ENCODE peak calls at places on chromosome 3, in four cellular contexts. One of them, this sample, is unnamed.
A peak's percentile ranks its signal among the peaks of the same experiment; 100 is the strongest.

GRCh38 chr3:114624047-114624445 is 330.2 kb downstream of the TIGIT start:
- DNase-seq in GM12878: no peak
- DNase-seq in K562: no peak
- DNase-seq in A549: no peak
- DNase-seq in this sample: peak; percentile 71

GRCh38 chr3:150407051-150407817 is 864 bp upstream of the TSC22D2 start:
- DNase-seq in GM12878: no peak
- DNase-seq in A549: no peak
- DNase-seq in K562: peak; percentile 46
- DNase-seq in this sample: peak; percentile 22

GRCh38 chr3:135516143-135516542 is 449.4 kb upstream of the PPP2R3A start:
- DNase-seq in GM12878: no peak
- DNase-seq in A549: no peak
- DNase-seq in K562: peak; percentile 8
- DNase-seq in this sample: peak; percentile 41

GRCh38 chr3:46713898-46714552 is 3.6 kb downstream of the PRSS50 start:
- DNase-seq in GM12878: peak; percentile 71
- DNase-seq in K562: no peak
- DNase-seq in A549: no peak
- DNase-seq in this sample: no peak

GRCh38 chr3:48402281-48402732 is 27.6 kb downstream of the PLXNB1 start:
- DNase-seq in GM12878: no peak
- DNase-seq in K562: peak; percentile 6
- DNase-seq in A549: no peak
- DNase-seq in this sample: peak; percentile 92

GRCh38 chr3:141076821-141077571 is 25.8 kb downstream of the SPSB4 start:
- DNase-seq in A549: no peak
- DNase-seq in K562: no peak
- DNase-seq in GM12878: no peak
- DNase-seq in this sample: peak; percentile 52

GRCh38 chr3:39126532-39127071 is 19.1 kb downstream of the TTC21A start:
- DNase-seq in K562: peak; percentile 68
- DNase-seq in GM12878: no peak
- DNase-seq in A549: no peak
- DNase-seq in this sample: peak; percentile 65

GRCh38 chr3:52670621-52671521 is 14.8 kb downstream of the PBRM1 start:
- DNase-seq in K562: peak; percentile 47
- DNase-seq in GM12878: peak; percentile 77
- DNase-seq in A549: peak; percentile 55
- DNase-seq in this sample: peak; percentile 100

GRCh38 chr3:194773216-194773615 is 87.5 kb downstream of the FAM43A start:
- DNase-seq in GM12878: no peak
- DNase-seq in K562: no peak
- DNase-seq in A549: no peak
- DNase-seq in this sample: no peak

GRCh38 chr3:9491506-9491905 is 62.1 kb downstream of the LHFPL4 start:
- DNase-seq in K562: no peak
- DNase-seq in GM12878: no peak
- DNase-seq in A549: no peak
- DNase-seq in this sample: no peak

GRCh38 chr3:53153267-53153823 is 7.7 kb upstream of the PRKCD start:
- DNase-seq in GM12878: no peak
- DNase-seq in A549: no peak
- DNase-seq in K562: no peak
- DNase-seq in this sample: no peak

GRCh38 chr3:104596551-104596950 is 770.2 kb upstream of the ALCAM start:
- DNase-seq in K562: no peak
- DNase-seq in A549: peak; percentile 13
- DNase-seq in GM12878: peak; percentile 20
- DNase-seq in this sample: peak; percentile 67

GRCh38 chr3:71447803-71448202 is 135.7 kb downstream of the FOXP1 start:
- DNase-seq in GM12878: no peak
- DNase-seq in A549: no peak
- DNase-seq in K562: no peak
- DNase-seq in this sample: peak; percentile 46

GRCh38 chr3:193874997-193875593 is 260.9 kb upstream of the HES1 start:
- DNase-seq in A549: no peak
- DNase-seq in GM12878: no peak
- DNase-seq in K562: no peak
- DNase-seq in this sample: no peak

GRCh38 chr3:57512174-57512573 is 32.0 kb downstream of the DNAH12 start:
- DNase-seq in GM12878: no peak
- DNase-seq in K562: no peak
- DNase-seq in A549: no peak
- DNase-seq in this sample: peak; percentile 43

GRCh38 chr3:17810759-17811158 is 68.3 kb upstream of the TBC1D5 start:
- DNase-seq in GM12878: no peak
- DNase-seq in A549: no peak
- DNase-seq in K562: peak; percentile 24
- DNase-seq in this sample: peak; percentile 37

GRCh38 chr3:128257632-128258031 is 104.4 kb downstream of the EEFSEC start:
- DNase-seq in GM12878: no peak
- DNase-seq in A549: no peak
- DNase-seq in K562: no peak
- DNase-seq in this sample: no peak

GRCh38 chr3:148742127-148742526 is 44.4 kb downstream of the AGTR1 start:
- DNase-seq in GM12878: no peak
- DNase-seq in A549: no peak
- DNase-seq in K562: no peak
- DNase-seq in this sample: no peak

GRCh38 chr3:69444980-69445379 is 59.1 kb upstream of the FRMD4B start:
- DNase-seq in K562: no peak
- DNase-seq in GM12878: no peak
- DNase-seq in A549: no peak
- DNase-seq in this sample: peak; percentile 13

GRCh38 chr3:73624363-73625123 is at the start of gene PDZRN3:
- DNase-seq in GM12878: no peak
- DNase-seq in A549: no peak
- DNase-seq in K562: no peak
- DNase-seq in this sample: peak; percentile 82

GRCh38 chr3:12875857-12876451 is 34.6 kb upstream of the RPL32 start:
- DNase-seq in K562: peak; percentile 86
- DNase-seq in A549: no peak
- DNase-seq in GM12878: no peak
- DNase-seq in this sample: no peak

GRCh38 chr3:71690222-71690821 is 34.9 kb downstream of the EIF4E3 start:
- DNase-seq in GM12878: no peak
- DNase-seq in A549: no peak
- DNase-seq in K562: no peak
- DNase-seq in this sample: peak; percentile 76

GRCh38 chr3:113743006-113743639 is 2.9 kb downstream of the NAA50 start:
- DNase-seq in K562: no peak
- DNase-seq in GM12878: no peak
- DNase-seq in A549: no peak
- DNase-seq in this sample: no peak

GRCh38 chr3:126180477-126181397 is at the start of gene ALDH1L1:
- DNase-seq in GM12878: no peak
- DNase-seq in A549: no peak
- DNase-seq in K562: no peak
- DNase-seq in this sample: peak; percentile 6

GRCh38 chr3:117059054-117059989 is 349.7 kb downstream of the TUSC7 start:
- DNase-seq in GM12878: no peak
- DNase-seq in A549: peak; percentile 3
- DNase-seq in K562: no peak
- DNase-seq in this sample: peak; percentile 46

GRCh38 chr3:117892431-117892841 is 1142.2 kb downstream of the IGSF11 start:
- DNase-seq in K562: no peak
- DNase-seq in A549: no peak
- DNase-seq in GM12878: no peak
- DNase-seq in this sample: peak; percentile 75

GRCh38 chr3:13194285-13195209 is 121.3 kb upstream of the IQSEC1 start:
- DNase-seq in GM12878: no peak
- DNase-seq in A549: no peak
- DNase-seq in K562: no peak
- DNase-seq in this sample: no peak

GRCh38 chr3:134354612-134355275 is 19.5 kb downstream of the AMOTL2 start:
- DNase-seq in A549: no peak
- DNase-seq in GM12878: no peak
- DNase-seq in K562: no peak
- DNase-seq in this sample: no peak

GRCh38 chr3:127107491-127108375 is 85.2 kb upstream of the PRR23E start:
- DNase-seq in GM12878: no peak
- DNase-seq in K562: no peak
- DNase-seq in A549: no peak
- DNase-seq in this sample: no peak

GRCh38 chr3:42961633-42962032 is 17.5 kb upstream of the GASK1A start:
- DNase-seq in GM12878: no peak
- DNase-seq in A549: peak; percentile 6
- DNase-seq in K562: peak; percentile 48
- DNase-seq in this sample: peak; percentile 56

GRCh38 chr3:126245811-126246727 is 65.7 kb upstream of the ALDH1L1 start:
- DNase-seq in A549: peak; percentile 33
- DNase-seq in GM12878: no peak
- DNase-seq in K562: peak; percentile 32
- DNase-seq in this sample: peak; percentile 65

GRCh38 chr3:54132685-54133084 is 10.3 kb downstream of the CACNA2D3 start:
- DNase-seq in A549: no peak
- DNase-seq in K562: no peak
- DNase-seq in GM12878: no peak
- DNase-seq in this sample: no peak

GRCh38 chr3:16430717-16431630 is 82.5 kb downstream of the RFTN1 start:
- DNase-seq in GM12878: peak; percentile 75
- DNase-seq in K562: no peak
- DNase-seq in A549: no peak
- DNase-seq in this sample: no peak

GRCh38 chr3:50493623-50494022 is 9.8 kb downstream of the CACNA2D2 start:
- DNase-seq in K562: no peak
- DNase-seq in GM12878: no peak
- DNase-seq in A549: no peak
- DNase-seq in this sample: no peak

DNA sequence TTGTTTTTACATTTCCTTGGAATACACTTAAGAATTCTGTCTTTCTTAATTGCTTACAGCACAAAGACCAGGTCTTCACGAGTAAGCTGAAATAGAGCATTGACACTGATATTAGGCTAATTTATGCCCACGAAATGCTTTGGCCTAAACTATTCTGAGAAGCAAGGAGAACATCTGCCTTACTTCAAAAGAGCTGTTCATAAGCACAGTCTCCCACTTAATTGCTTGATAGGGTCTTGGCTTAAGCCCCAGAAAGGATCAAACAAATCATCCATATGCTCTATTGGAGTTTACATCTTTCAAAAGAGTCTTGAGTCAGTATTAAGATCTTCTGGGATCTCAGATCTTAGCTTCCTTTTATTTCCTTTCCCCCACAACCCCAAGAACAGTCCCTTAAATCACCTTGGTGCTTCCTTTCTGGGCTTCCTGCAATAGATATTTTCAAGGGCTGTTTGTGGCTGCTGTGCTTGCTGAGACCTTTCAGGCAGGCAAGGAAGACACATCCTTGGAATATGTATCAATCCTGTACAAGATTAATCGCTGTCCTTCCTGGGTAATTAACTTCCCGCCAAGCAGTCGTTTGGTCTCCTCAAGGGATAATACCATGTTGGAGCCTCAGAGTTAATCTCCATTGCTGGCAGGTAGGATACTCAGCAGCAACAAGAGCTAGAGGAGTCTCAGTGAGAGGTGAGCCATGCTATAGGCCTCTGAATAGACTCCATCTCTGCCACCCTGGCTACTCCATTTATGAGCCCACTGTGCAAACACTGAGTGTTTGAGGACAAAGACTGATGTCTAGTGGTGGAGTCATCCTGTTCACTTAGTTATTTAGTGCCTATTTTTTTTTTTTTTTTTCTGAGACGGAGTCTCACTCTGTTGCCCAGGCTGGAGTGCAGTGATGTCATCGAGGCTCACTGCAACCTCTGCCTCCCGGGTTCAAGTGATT is 37.1 kb downstream of the TMEM158 start:
- DNase-seq in K562: no peak
- DNase-seq in A549: no peak
- DNase-seq in GM12878: no peak
- DNase-seq in this sample: peak; percentile 28
- H3K4me3 ChIP-seq in K562: no peak overlapping the region
- H3K4me3 ChIP-seq in A549: no peak overlapping the region
- H3K4me3 ChIP-seq in GM12878: no peak overlapping the region
- H3K4me3 ChIP-seq in this sample: no peak overlapping the region

GRCh38 chr3:119817964-119818363 is 36.1 kb downstream of the NR1I2 start:
- DNase-seq in K562: no peak
- DNase-seq in GM12878: no peak
- DNase-seq in A549: no peak
- DNase-seq in this sample: no peak
- TF ChIP-seq ELK1 in K562: no peak
- TF ChIP-seq ELK1 in GM12878: no peak
- TF ChIP-seq ELK1 in A549: no peak
- TF ChIP-seq ELK1 in this sample: no peak

GRCh38 chr3:172546105-172546504 is 22.9 kb upstream of the TNFSF10 start:
- DNase-seq in GM12878: no peak
- DNase-seq in A549: no peak
- DNase-seq in K562: no peak
- DNase-seq in this sample: no peak

GRCh38 chr3:172543884-172544283 is 20.7 kb upstream of the TNFSF10 start:
- DNase-seq in K562: no peak
- DNase-seq in GM12878: no peak
- DNase-seq in A549: no peak
- DNase-seq in this sample: no peak

GRCh38 chr3:172542089-172542488 is 18.9 kb upstream of the TNFSF10 start:
- DNase-seq in A549: no peak
- DNase-seq in K562: no peak
- DNase-seq in GM12878: no peak
- DNase-seq in this sample: no peak

GRCh38 chr3:172543419-172543818 is 20.2 kb upstream of the TNFSF10 start:
- DNase-seq in A549: no peak
- DNase-seq in GM12878: no peak
- DNase-seq in K562: no peak
- DNase-seq in this sample: no peak

GRCh38 chr3:172542999-172543398 is 19.8 kb upstream of the TNFSF10 start:
- DNase-seq in K562: no peak
- DNase-seq in GM12878: no peak
- DNase-seq in A549: no peak
- DNase-seq in this sample: no peak
- H3K4me3 ChIP-seq in K562: no peak overlapping the region
- H3K4me3 ChIP-seq in GM12878: no peak overlapping the region
- H3K4me3 ChIP-seq in A549: no peak overlapping the region
- H3K4me3 ChIP-seq in this sample: no peak overlapping the region

GRCh38 chr3:34676431-34676830 is 878.0 kb downstream of the PDCD6IP start:
- DNase-seq in K562: no peak
- DNase-seq in A549: no peak
- DNase-seq in GM12878: no peak
- DNase-seq in this sample: no peak

GRCh38 chr3:34683851-34684250 is 885.4 kb downstream of the PDCD6IP start:
- DNase-seq in GM12878: peak; percentile 9
- DNase-seq in A549: peak; percentile 2
- DNase-seq in K562: peak; percentile 11
- DNase-seq in this sample: peak; percentile 11

GRCh38 chr3:34675383-34676120 is 877.1 kb downstream of the PDCD6IP start:
- DNase-seq in K562: no peak
- DNase-seq in A549: no peak
- DNase-seq in GM12878: no peak
- DNase-seq in this sample: no peak

GRCh38 chr3:34678580-34678979 is 880.1 kb downstream of the PDCD6IP start:
- DNase-seq in GM12878: no peak
- DNase-seq in K562: no peak
- DNase-seq in A549: no peak
- DNase-seq in this sample: no peak
- TF ChIP-seq ELK1 in GM12878: no peak
- TF ChIP-seq ELK1 in K562: no peak
- TF ChIP-seq ELK1 in A549: no peak
- TF ChIP-seq ELK1 in this sample: no peak